ENCODE peak calls at places on chromosomes 5 and 9, in six cellular contexts. One of them, this sample, is unnamed.

GRCh38 chr9:63816742-63817621 is 1468.0 kb downstream of the FOXD4L5 start:
- DNase-seq in vagina: peak; percentile 96
- DNase-seq in esophagus squamous epithelium: no peak
- DNase-seq in CD4-positive, alpha-beta memory T cell: peak; percentile 51
- DNase-seq in upper lobe of right lung: peak; percentile 94
- DNase-seq in AG04450: peak; percentile 61
- DNase-seq in this sample: peak; percentile 20

GRCh38 chr9:113694912-113695900 is 180.9 kb upstream of the ZNF618 start:
- DNase-seq in vagina: no peak
- DNase-seq in esophagus squamous epithelium: no peak
- DNase-seq in CD4-positive, alpha-beta memory T cell: no peak
- DNase-seq in upper lobe of right lung: no peak
- DNase-seq in AG04450: no peak
- DNase-seq in this sample: no peak

GRCh38 chr5:144028644-144029043 is 141.8 kb downstream of the YIPF5 start:
- DNase-seq in vagina: no peak
- DNase-seq in esophagus squamous epithelium: no peak
- DNase-seq in CD4-positive, alpha-beta memory T cell: no peak
- DNase-seq in upper lobe of right lung: no peak
- DNase-seq in AG04450: peak; percentile 57
- DNase-seq in this sample: no peak

GRCh38 chr5:107840161-107840560 is 169.4 kb upstream of the EFNA5 start:
- DNase-seq in vagina: no peak
- DNase-seq in esophagus squamous epithelium: no peak
- DNase-seq in CD4-positive, alpha-beta memory T cell: no peak
- DNase-seq in upper lobe of right lung: no peak
- DNase-seq in AG04450: no peak
- DNase-seq in this sample: no peak

GRCh38 chr5:93598141-93598996 is 15.3 kb downstream of the NR2F1 start:
- DNase-seq in vagina: peak; percentile 87
- DNase-seq in esophagus squamous epithelium: no peak
- DNase-seq in CD4-positive, alpha-beta memory T cell: no peak
- DNase-seq in upper lobe of right lung: no peak
- DNase-seq in AG04450: no peak
- DNase-seq in this sample: no peak

GRCh38 chr5:36417668-36418067 is 116.0 kb upstream of the RANBP3L start:
- DNase-seq in vagina: no peak
- DNase-seq in esophagus squamous epithelium: no peak
- DNase-seq in CD4-positive, alpha-beta memory T cell: no peak
- DNase-seq in upper lobe of right lung: no peak
- DNase-seq in AG04450: no peak
- DNase-seq in this sample: no peak

GRCh38 chr5:157366741-157367684 is 93.0 kb upstream of the NIPAL4 start:
- DNase-seq in vagina: no peak
- DNase-seq in esophagus squamous epithelium: no peak
- DNase-seq in CD4-positive, alpha-beta memory T cell: no peak
- DNase-seq in upper lobe of right lung: no peak
- DNase-seq in AG04450: peak; percentile 54
- DNase-seq in this sample: no peak

GRCh38 chr5:133489632-133490031 is 122.7 kb downstream of the FSTL4 start:
- DNase-seq in vagina: no peak
- DNase-seq in esophagus squamous epithelium: no peak
- DNase-seq in CD4-positive, alpha-beta memory T cell: no peak
- DNase-seq in upper lobe of right lung: no peak
- DNase-seq in AG04450: no peak
- DNase-seq in this sample: no peak

GRCh38 chr9:100581081-100581480 is 3.2 kb downstream of the CAVIN4 start:
- DNase-seq in vagina: no peak
- DNase-seq in esophagus squamous epithelium: no peak
- DNase-seq in CD4-positive, alpha-beta memory T cell: no peak
- DNase-seq in upper lobe of right lung: no peak
- DNase-seq in AG04450: no peak
- DNase-seq in this sample: no peak

GRCh38 chr9:86034863-86035734 is 64.3 kb downstream of the GOLM1 start:
- DNase-seq in vagina: no peak
- DNase-seq in esophagus squamous epithelium: no peak
- DNase-seq in CD4-positive, alpha-beta memory T cell: no peak
- DNase-seq in upper lobe of right lung: no peak
- DNase-seq in AG04450: peak; percentile 7
- DNase-seq in this sample: peak; percentile 19

GRCh38 chr5:129120158-129120581 is 25.6 kb downstream of the ISOC1 start:
- DNase-seq in vagina: no peak
- DNase-seq in esophagus squamous epithelium: no peak
- DNase-seq in CD4-positive, alpha-beta memory T cell: no peak
- DNase-seq in upper lobe of right lung: no peak
- DNase-seq in AG04450: no peak
- DNase-seq in this sample: no peak

GRCh38 chr9:18821794-18822193 is 211.2 kb downstream of the SAXO1 start:
- DNase-seq in vagina: no peak
- DNase-seq in esophagus squamous epithelium: no peak
- DNase-seq in CD4-positive, alpha-beta memory T cell: no peak
- DNase-seq in upper lobe of right lung: no peak
- DNase-seq in AG04450: no peak
- DNase-seq in this sample: no peak

GRCh38 chr5:127074466-127074865 is 1.2 kb upstream of the C5orf63 start:
- DNase-seq in vagina: no peak
- DNase-seq in esophagus squamous epithelium: no peak
- DNase-seq in CD4-positive, alpha-beta memory T cell: no peak
- DNase-seq in upper lobe of right lung: no peak
- DNase-seq in AG04450: no peak
- DNase-seq in this sample: no peak

GRCh38 chr9:115649991-115650472 is 503.6 kb upstream of the PAPPA start:
- DNase-seq in vagina: peak; percentile 98
- DNase-seq in esophagus squamous epithelium: no peak
- DNase-seq in CD4-positive, alpha-beta memory T cell: no peak
- DNase-seq in upper lobe of right lung: peak; percentile 60
- DNase-seq in AG04450: peak; percentile 87
- DNase-seq in this sample: no peak

GRCh38 chr5:30392897-30393296 is 800.6 kb upstream of the CDH6 start:
- DNase-seq in vagina: no peak
- DNase-seq in esophagus squamous epithelium: no peak
- DNase-seq in CD4-positive, alpha-beta memory T cell: no peak
- DNase-seq in upper lobe of right lung: no peak
- DNase-seq in AG04450: no peak
- DNase-seq in this sample: no peak

GRCh38 chr5:72268753-72269410 is 51.2 kb downstream of the MRPS27 start:
- DNase-seq in vagina: no peak
- DNase-seq in esophagus squamous epithelium: no peak
- DNase-seq in CD4-positive, alpha-beta memory T cell: peak; percentile 41
- DNase-seq in upper lobe of right lung: no peak
- DNase-seq in AG04450: no peak
- DNase-seq in this sample: peak; percentile 38

GRCh38 chr9:78782234-78782633 is 485.3 kb downstream of the PSAT1 start:
- DNase-seq in vagina: no peak
- DNase-seq in esophagus squamous epithelium: no peak
- DNase-seq in CD4-positive, alpha-beta memory T cell: no peak
- DNase-seq in upper lobe of right lung: no peak
- DNase-seq in AG04450: no peak
- DNase-seq in this sample: no peak

GRCh38 chr5:59746261-59746765 is 147.2 kb downstream of the PDE4D start:
- DNase-seq in vagina: no peak
- DNase-seq in esophagus squamous epithelium: no peak
- DNase-seq in CD4-positive, alpha-beta memory T cell: no peak
- DNase-seq in upper lobe of right lung: no peak
- DNase-seq in AG04450: no peak
- DNase-seq in this sample: no peak

GRCh38 chr5:179762079-179762780 is 29.6 kb downstream of the MAML1 start:
- DNase-seq in vagina: no peak
- DNase-seq in esophagus squamous epithelium: no peak
- DNase-seq in CD4-positive, alpha-beta memory T cell: peak; percentile 55
- DNase-seq in upper lobe of right lung: no peak
- DNase-seq in AG04450: no peak
- DNase-seq in this sample: peak; percentile 67

GRCh38 chr9:91036826-91037510 is 235.3 kb downstream of the SYK start:
- DNase-seq in vagina: no peak
- DNase-seq in esophagus squamous epithelium: peak; percentile 39
- DNase-seq in CD4-positive, alpha-beta memory T cell: peak; percentile 61
- DNase-seq in upper lobe of right lung: peak; percentile 86
- DNase-seq in AG04450: peak; percentile 78
- DNase-seq in this sample: peak; percentile 45

GRCh38 chr9:120043448-120043847 is 536.5 kb downstream of the CDK5RAP2 start:
- DNase-seq in vagina: no peak
- DNase-seq in esophagus squamous epithelium: no peak
- DNase-seq in CD4-positive, alpha-beta memory T cell: no peak
- DNase-seq in upper lobe of right lung: no peak
- DNase-seq in AG04450: no peak
- DNase-seq in this sample: no peak

GRCh38 chr5:52909192-52909591 is 80.0 kb upstream of the ITGA2 start:
- DNase-seq in vagina: no peak
- DNase-seq in esophagus squamous epithelium: no peak
- DNase-seq in CD4-positive, alpha-beta memory T cell: no peak
- DNase-seq in upper lobe of right lung: no peak
- DNase-seq in AG04450: no peak
- DNase-seq in this sample: no peak

GRCh38 chr5:121963409-121963808 is 1.6 kb downstream of the SRFBP1 start:
- DNase-seq in vagina: no peak
- DNase-seq in esophagus squamous epithelium: no peak
- DNase-seq in CD4-positive, alpha-beta memory T cell: peak; percentile 37
- DNase-seq in upper lobe of right lung: no peak
- DNase-seq in AG04450: no peak
- DNase-seq in this sample: no peak

GRCh38 chr5:94544031-94544650 is 74.3 kb downstream of the KIAA0825 start:
- DNase-seq in vagina: no peak
- DNase-seq in esophagus squamous epithelium: no peak
- DNase-seq in CD4-positive, alpha-beta memory T cell: no peak
- DNase-seq in upper lobe of right lung: no peak
- DNase-seq in AG04450: no peak
- DNase-seq in this sample: no peak

GRCh38 chr9:16510506-16510905 is 360.0 kb downstream of the BNC2 start:
- DNase-seq in vagina: no peak
- DNase-seq in esophagus squamous epithelium: no peak
- DNase-seq in CD4-positive, alpha-beta memory T cell: no peak
- DNase-seq in upper lobe of right lung: no peak
- DNase-seq in AG04450: no peak
- DNase-seq in this sample: no peak

GRCh38 chr5:73379435-73379834 is 69.1 kb downstream of the FOXD1 start:
- DNase-seq in vagina: no peak
- DNase-seq in esophagus squamous epithelium: no peak
- DNase-seq in CD4-positive, alpha-beta memory T cell: no peak
- DNase-seq in upper lobe of right lung: no peak
- DNase-seq in AG04450: no peak
- DNase-seq in this sample: no peak

GRCh38 chr5:73381587-73382411 is 66.8 kb downstream of the FOXD1 start:
- DNase-seq in vagina: no peak
- DNase-seq in esophagus squamous epithelium: no peak
- DNase-seq in CD4-positive, alpha-beta memory T cell: no peak
- DNase-seq in upper lobe of right lung: no peak
- DNase-seq in AG04450: no peak
- DNase-seq in this sample: no peak

GRCh38 chr5:73380052-73380451 is 68.5 kb downstream of the FOXD1 start:
- DNase-seq in vagina: no peak
- DNase-seq in esophagus squamous epithelium: no peak
- DNase-seq in CD4-positive, alpha-beta memory T cell: no peak
- DNase-seq in upper lobe of right lung: no peak
- DNase-seq in AG04450: no peak
- DNase-seq in this sample: no peak

GRCh38 chr5:73382412-73382795 is 66.2 kb downstream of the FOXD1 start:
- DNase-seq in vagina: no peak
- DNase-seq in esophagus squamous epithelium: no peak
- DNase-seq in CD4-positive, alpha-beta memory T cell: no peak
- DNase-seq in upper lobe of right lung: no peak
- DNase-seq in AG04450: no peak
- DNase-seq in this sample: no peak

GRCh38 chr5:73380710-73381586 is 67.6 kb downstream of the FOXD1 start:
- DNase-seq in vagina: no peak
- DNase-seq in esophagus squamous epithelium: no peak
- DNase-seq in CD4-positive, alpha-beta memory T cell: no peak
- DNase-seq in upper lobe of right lung: peak; percentile 63
- DNase-seq in AG04450: no peak
- DNase-seq in this sample: no peak
- H3K27me3 ChIP-seq in vagina: peaks cover 15% of the 10 kb centered on the region
- H3K27me3 ChIP-seq in esophagus squamous epithelium: peaks cover 17% of the 10 kb centered on the region
- H3K27me3 ChIP-seq in CD4-positive, alpha-beta memory T cell: peaks cover 56% of the 10 kb centered on the region
- H3K27me3 ChIP-seq in upper lobe of right lung: peaks cover 95% of the 10 kb centered on the region
- H3K27me3 ChIP-seq in AG04450: no peaks in the 10 kb centered on the region
- H3K27me3 ChIP-seq in this sample: peaks cover 54% of the 10 kb centered on the region

DNA sequence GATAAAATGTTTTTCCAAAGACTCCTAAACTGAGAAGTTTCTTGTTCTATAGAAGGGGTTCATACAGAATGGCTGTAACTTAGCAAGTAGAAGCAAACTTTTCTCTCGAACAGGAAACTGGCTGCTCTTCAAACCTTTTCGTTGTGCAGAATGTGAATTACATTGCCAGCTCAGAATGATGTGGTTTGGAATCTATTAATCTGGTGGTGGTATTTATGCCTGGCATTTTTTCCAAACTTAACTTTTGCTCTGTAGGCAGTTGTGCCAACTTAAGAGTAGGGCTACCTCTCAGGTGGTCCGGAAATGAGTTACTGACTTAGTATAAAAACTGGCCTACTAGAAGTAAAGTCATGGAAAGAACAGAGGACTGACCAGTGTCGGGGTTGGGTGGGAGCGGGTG is 26.6 kb upstream of the NFIB start:
- DNase-seq in vagina: no peak
- DNase-seq in esophagus squamous epithelium: no peak
- DNase-seq in CD4-positive, alpha-beta memory T cell: no peak
- DNase-seq in upper lobe of right lung: no peak
- DNase-seq in AG04450: no peak
- DNase-seq in this sample: no peak
- H3K27me3 ChIP-seq in vagina: no peaks in the 10 kb centered on the region
- H3K27me3 ChIP-seq in esophagus squamous epithelium: no peaks in the 10 kb centered on the region
- H3K27me3 ChIP-seq in CD4-positive, alpha-beta memory T cell: peaks cover 7% of the 10 kb centered on the region
- H3K27me3 ChIP-seq in upper lobe of right lung: peaks cover 8% of the 10 kb centered on the region
- H3K27me3 ChIP-seq in AG04450: peaks cover 81% of the 10 kb centered on the region
- H3K27me3 ChIP-seq in this sample: peaks cover 10% of the 10 kb centered on the region

GRCh38 chr5:76526950-76527349 is 96.3 kb downstream of the F2RL2 start:
- DNase-seq in vagina: no peak
- DNase-seq in esophagus squamous epithelium: no peak
- DNase-seq in CD4-positive, alpha-beta memory T cell: no peak
- DNase-seq in upper lobe of right lung: no peak
- DNase-seq in AG04450: no peak
- DNase-seq in this sample: no peak
- H3K27me3 ChIP-seq in vagina: no peaks in the 10 kb centered on the region
- H3K27me3 ChIP-seq in esophagus squamous epithelium: no peaks in the 10 kb centered on the region
- H3K27me3 ChIP-seq in CD4-positive, alpha-beta memory T cell: no peaks in the 10 kb centered on the region
- H3K27me3 ChIP-seq in upper lobe of right lung: no peaks in the 10 kb centered on the region
- H3K27me3 ChIP-seq in AG04450: peaks cover 2% of the 10 kb centered on the region
- H3K27me3 ChIP-seq in this sample: no peaks in the 10 kb centered on the region

GRCh38 chr9:107487521-107488399 is 1.8 kb downstream of the KLF4 start:
- DNase-seq in vagina: no peak
- DNase-seq in esophagus squamous epithelium: no peak
- DNase-seq in CD4-positive, alpha-beta memory T cell: no peak
- DNase-seq in upper lobe of right lung: peak; percentile 82
- DNase-seq in AG04450: no peak
- DNase-seq in this sample: peak; percentile 26
- H3K27me3 ChIP-seq in vagina: no peaks in the 10 kb centered on the region
- H3K27me3 ChIP-seq in esophagus squamous epithelium: no peaks in the 10 kb centered on the region
- H3K27me3 ChIP-seq in CD4-positive, alpha-beta memory T cell: peaks cover 4% of the 10 kb centered on the region
- H3K27me3 ChIP-seq in upper lobe of right lung: peaks cover 3% of the 10 kb centered on the region
- H3K27me3 ChIP-seq in AG04450: peaks cover 14% of the 10 kb centered on the region
- H3K27me3 ChIP-seq in this sample: peaks cover 18% of the 10 kb centered on the region

This sample was measured in CD4-positive, CD25-positive, alpha-beta regulatory T cell.